ENCODE peak calls at places on chromosomes 2 and 18, in six cellular contexts. P, B, X, F, T and E are unnamed samples.
A peak's percentile ranks its signal among the peaks of the same experiment; 100 is the strongest.

GRCh38 chr18:59554796-59555195 is 142.4 kb downstream of the CCBE1 start:
- DNase-seq in F (no peak), P (no peak), X (no peak), B (no peak), T (no peak), E (no peak)

GRCh38 chr18:52465391-52465790 is 125.4 kb downstream of the DCC start:
- DNase-seq in P (no peak), X (no peak), B (no peak), F (no peak), T (no peak), E (no peak)

GRCh38 chr2:66306488-66306887 is 128.4 kb upstream of the MEIS1 start:
- DNase-seq in T (no peak), X (no peak), B (no peak), P (no peak), F (no peak), E (no peak)

GRCh38 chr2:27832396-27832795 is 57.8 kb downstream of the RBKS start:
- DNase-seq in P (no peak), T (no peak), X (no peak), B (no peak), F (no peak), E (no peak)

GRCh38 chr2:134549104-134549503 is 169.7 kb downstream of the TMEM163 start:
- DNase-seq in F (no peak), X (no peak), T (no peak), P (no peak), B (no peak), E (no peak)

GRCh38 chr2:23435250-23436035 is 50.5 kb downstream of the KLHL29 start:
- DNase-seq in F (no peak), X (no peak), P (no peak), T (no peak), B (peak; percentile 19), E (no peak)

GRCh38 chr2:86522711-86523110 is 40.5 kb downstream of the CHMP3 start:
- DNase-seq in B (no peak), T (no peak), P (no peak), F (no peak), X (no peak), E (no peak)

GRCh38 chr2:174748948-174749347 is 15.3 kb downstream of the CHRNA1 start:
- DNase-seq in T (no peak), P (no peak), B (no peak), F (peak; percentile 80), X (peak; percentile 54), E (no peak)

GRCh38 chr2:206984206-206984605 is 44.9 kb downstream of the CPO start:
- DNase-seq in X (no peak), T (no peak), F (no peak), B (no peak), P (no peak), E (no peak)